ENCODE peak calls at places on chromosomes 1 and 21, in six cellular contexts. V is lower lobe of right lung, W is endothelial cell of umbilical vein, E is tibial artery, J is fibroblast of mammary gland, T is left ventricle myocardium inferior. D is an unnamed sample.

GRCh38 chr1:172777767-172778166 is 118.9 kb downstream of the FASLG start:
- DNase-seq in V (no peak), W (no peak), E (no peak), J (no peak), T (no peak), D (no peak)

GRCh38 chr1:73909043-73909567 is 288.9 kb downstream of the LRRIQ3 start:
- DNase-seq in V (no peak), W (no peak), E (no peak), J (no peak), T (no peak), D (no peak)

GRCh38 chr1:51768971-51769601 is 109.4 kb downstream of the NRDC start:
- DNase-seq in V (no peak), W (peak), E (no peak), J (peak), T (no peak), D (peak)

GRCh38 chr1:206803221-206803730 is 31.0 kb upstream of the IL10 start:
- DNase-seq in V (no peak), W (no peak), E (no peak), J (no peak), T (no peak), D (no peak)

GRCh38 chr1:12179111-12179519 is 12.3 kb downstream of the TNFRSF1B start:
- DNase-seq in V (no peak), W (peak), E (no peak), J (no peak), T (no peak), D (peak)

GRCh38 chr1:191125950-191126349 is 648.3 kb upstream of the BRINP3 start:
- DNase-seq in V (no peak), W (no peak), E (no peak), J (no peak), T (no peak), D (no peak)

GRCh38 chr1:222247811-222248310 is 300.0 kb downstream of the HHIPL2 start:
- DNase-seq in V (no peak), W (no peak), E (no peak), J (no peak), T (no peak), D (no peak)

GRCh38 chr21:45699966-45700365 is 56.4 kb downstream of the PCBP3 start:
- DNase-seq in V (no peak), W (no peak), E (no peak), J (peak), T (no peak), D (no peak)

GRCh38 chr1:180919183-180919700 is 6.5 kb downstream of the KIAA1614 start:
- DNase-seq in V (no peak), W (no peak), E (no peak), J (no peak), T (no peak), D (no peak)

GRCh38 chr1:157377216-157377821 is 175.0 kb downstream of the FCRL5 start:
- DNase-seq in V (no peak), W (peak), E (no peak), J (peak), T (no peak), D (peak)

GRCh38 chr1:162404550-162405160 is 7.3 kb downstream of the SH2D1B start:
- DNase-seq in V (no peak), W (no peak), E (no peak), J (peak), T (no peak), D (peak)

GRCh38 chr1:56137829-56138505 is 441.4 kb downstream of the PLPP3 start:
- DNase-seq in V (no peak), W (peak), E (no peak), J (peak), T (no peak), D (peak)

GRCh38 chr1:36836196-36836883 is 198.0 kb downstream of the GRIK3 start:
- DNase-seq in V (no peak), W (no peak), E (no peak), J (no peak), T (no peak), D (no peak)

GRCh38 chr1:203682401-203683383 is 56.1 kb downstream of the ATP2B4 start:
- DNase-seq in V (no peak), W (peak), E (no peak), J (no peak), T (no peak), D (no peak)

GRCh38 chr1:157158967-157159366 is 20.8 kb upstream of the ETV3 start:
- DNase-seq in V (no peak), W (no peak), E (no peak), J (no peak), T (no peak), D (no peak)

GRCh38 chr1:237386362-237387143 is 344.6 kb downstream of the RYR2 start:
- DNase-seq in V (no peak), W (peak), E (no peak), J (peak), T (no peak), D (peak)

GRCh38 chr1:89609781-89610456 is 23.0 kb upstream of the LRRC8C start:
- DNase-seq in V (no peak), W (no peak), E (no peak), J (no peak), T (peak), D (no peak)

GRCh38 chr1:179128520-179128919 is 46.6 kb downstream of the TOR3A start:
- DNase-seq in V (no peak), W (no peak), E (no peak), J (no peak), T (no peak), D (no peak)
- TF ChIP-seq CTCF in V (no peak), W (no peak), E (no peak), J (no peak), T (no peak), D (no peak)

GRCh38 chr1:31977361-31978131 is 36.1 kb upstream of the KHDRBS1 start:
- DNase-seq in V (no peak), W (peak), E (no peak), J (peak), T (no peak), D (peak)
- H3K4me3 ChIP-seq in V (no peak), W (no peak), E (no peak), J (no peak), T (no peak), D (no peak)

DNA sequence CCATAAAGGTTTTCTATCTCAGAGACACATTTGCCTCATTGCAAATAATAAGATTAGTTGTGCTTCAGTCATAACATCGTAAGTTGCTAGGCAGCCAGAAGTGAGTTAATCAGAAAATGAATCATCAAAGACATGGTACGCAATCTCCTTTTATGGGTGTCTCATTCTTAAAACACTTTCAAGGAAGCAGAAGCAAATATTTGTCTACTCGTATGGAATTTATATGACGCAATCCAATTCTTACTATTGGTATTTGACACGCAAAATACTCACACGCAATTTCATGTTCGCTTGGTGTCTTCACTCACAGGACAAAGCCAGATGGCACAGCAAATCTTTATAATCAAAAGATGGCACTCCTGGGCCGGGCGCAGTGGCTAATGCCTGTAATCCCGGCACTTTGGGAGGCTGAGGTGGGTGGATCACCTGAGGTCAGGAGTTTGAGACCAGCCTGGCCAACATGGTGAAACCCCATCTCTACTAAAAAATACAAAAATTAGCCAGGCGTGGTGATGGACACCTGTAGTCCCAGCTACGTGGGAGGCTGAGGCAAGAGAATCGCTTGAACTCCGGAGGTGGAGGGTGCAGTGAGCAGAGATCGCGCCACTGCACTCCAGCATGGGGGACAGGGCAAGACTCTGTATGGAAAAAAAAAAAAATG is 56.4 kb downstream of the HLCS start:
- DNase-seq in V (no peak), W (peak), E (no peak), J (peak), T (no peak), D (peak)
- TF ChIP-seq CTCF in V (no peak), W (no peak), E (no peak), J (no peak), T (no peak), D (no peak)

GRCh38 chr1:220992705-220993052 is 113.4 kb downstream of the HLX start:
- DNase-seq in V (no peak), W (no peak), E (no peak), J (no peak), T (no peak), D (no peak)
- H3K4me3 ChIP-seq in V (no peak), W (no peak), E (peak), J (no peak), T (peak), D (no peak)

GRCh38 chr1:25517476-25518394 is 25.7 kb upstream of the LDLRAP1 start:
- DNase-seq in V (no peak), W (no peak), E (no peak), J (no peak), T (no peak), D (no peak)
- TF ChIP-seq CTCF in V (no peak), W (peak), E (no peak), J (no peak), T (no peak), D (no peak)

GRCh38 chr1:153612111-153612754 is 704 bp downstream of the S100A16 start:
- DNase-seq in V (no peak), W (no peak), E (no peak), J (no peak), T (no peak), D (peak)
- H3K4me3 ChIP-seq in V (peak), W (peak), E (peak), J (peak), T (peak), D (peak)